ENCODE peak calls at places on chromosomes 13 and 19, in six cellular contexts. I, X, W, A, B and M are unnamed samples.

GRCh38 chr19:54415208-54415900 is at the start of gene TTYH1:
- DNase-seq in X (peak), W (no peak), B (no peak), A (peak), I (no peak), M (no peak)

GRCh38 chr19:41850381-41850780 is 5.5 kb downstream of the DMRTC2 start:
- DNase-seq in W (no peak), B (no peak), A (no peak), X (no peak), I (no peak), M (no peak)

GRCh38 chr13:39451301-39451700 is 151.7 kb downstream of the LHFPL6 start:
- DNase-seq in W (no peak), A (no peak), I (peak), X (no peak), B (no peak), M (peak)

GRCh38 chr13:24233351-24233901 is 72.9 kb downstream of the SPATA13 start:
- DNase-seq in W (no peak), B (peak), X (peak), I (no peak), A (no peak), M (peak)

GRCh38 chr19:18710986-18711751 is 27.7 kb downstream of the CRTC1 start:
- DNase-seq in X (no peak), B (no peak), A (no peak), I (no peak), W (peak), M (peak)

GRCh38 chr19:45439569-45440258 is 16.0 kb upstream of the ERCC1 start:
- DNase-seq in A (peak), X (peak), B (peak), I (peak), W (peak), M (peak)

GRCh38 chr19:17522988-17523872 is 11.8 kb downstream of the PGLS start:
- DNase-seq in X (no peak), I (no peak), B (no peak), W (peak), A (peak), M (no peak)

GRCh38 chr19:8449830-8450229 is 5.1 kb downstream of the HNRNPM start:
- DNase-seq in I (no peak), B (no peak), A (no peak), X (peak), W (no peak), M (no peak)

GRCh38 chr19:3737487-3738205 is 23.8 kb downstream of the APBA3 start:
- DNase-seq in W (no peak), X (no peak), B (no peak), I (no peak), A (no peak), M (no peak)

GRCh38 chr19:40594251-40594650 is 6.9 kb upstream of the LTBP4 start:
- DNase-seq in W (no peak), I (no peak), A (no peak), B (peak), X (peak), M (no peak)

GRCh38 chr13:44649118-44649455 is 73.0 kb upstream of the TSC22D1 start:
- DNase-seq in B (no peak), A (peak), X (peak), I (no peak), W (no peak), M (no peak)

GRCh38 chr13:45055198-45055901 is 65.0 kb upstream of the GTF2F2 start:
- DNase-seq in X (no peak), W (no peak), A (peak), B (peak), I (peak), M (peak)

GRCh38 chr13:95160112-95160906 is 140.9 kb downstream of the ABCC4 start:
- DNase-seq in W (no peak), I (no peak), X (no peak), A (no peak), B (no peak), M (no peak)

GRCh38 chr13:110244096-110244830 is 62.7 kb downstream of the COL4A1 start:
- DNase-seq in B (peak), I (no peak), W (no peak), A (no peak), X (no peak), M (peak)

GRCh38 chr13:30103161-30103858 is 204.0 kb downstream of the KATNAL1 start:
- DNase-seq in A (no peak), I (no peak), W (no peak), X (no peak), B (no peak), M (no peak)

GRCh38 chr13:39692650-39693438 is 37.4 kb downstream of the COG6 start:
- DNase-seq in X (no peak), A (no peak), I (no peak), W (no peak), B (peak), M (peak)

GRCh38 chr13:38947049-38947448 is 43.6 kb downstream of the STOML3 start:
- DNase-seq in W (no peak), X (no peak), B (no peak), A (no peak), I (no peak), M (no peak)

GRCh38 chr13:37198629-37199028 is 93.2 kb upstream of the CSNK1A1L start:
- DNase-seq in I (no peak), X (peak), A (no peak), B (no peak), W (no peak), M (no peak)

GRCh38 chr13:98144501-98145350 is 1.8 kb downstream of the FARP1 start:
- DNase-seq in X (peak), I (peak), W (no peak), A (no peak), B (peak), M (peak)

GRCh38 chr13:26538363-26539317 is 18.8 kb upstream of the WASF3 start:
- DNase-seq in X (no peak), A (no peak), I (no peak), W (no peak), B (no peak), M (no peak)